ENCODE peak calls at places on chromosomes 12 and 14, in six cellular contexts. One of them, this sample, is unnamed.

GRCh38 chr12:115871714-115872113 is 405.8 kb downstream of the MED13L start:
- DNase-seq in HFFc6: peak
- DNase-seq in psoas muscle: no peak
- DNase-seq in suprapubic skin: no peak
- DNase-seq in choroid plexus epithelial cell: peak
- DNase-seq in fibroblast of mammary gland: peak
- DNase-seq in this sample: peak

GRCh38 chr12:67042697-67043131 is 226.4 kb upstream of the CAND1 start:
- DNase-seq in choroid plexus epithelial cell: peak
- DNase-seq in psoas muscle: no peak
- DNase-seq in suprapubic skin: no peak
- DNase-seq in HFFc6: no peak
- DNase-seq in fibroblast of mammary gland: peak
- DNase-seq in this sample: peak

GRCh38 chr12:81591256-81591655 is 167.9 kb downstream of the PPFIA2 start:
- DNase-seq in suprapubic skin: no peak
- DNase-seq in fibroblast of mammary gland: no peak
- DNase-seq in HFFc6: no peak
- DNase-seq in choroid plexus epithelial cell: no peak
- DNase-seq in psoas muscle: no peak
- DNase-seq in this sample: no peak

GRCh38 chr12:11824069-11824468 is 174.6 kb downstream of the ETV6 start:
- DNase-seq in suprapubic skin: no peak
- DNase-seq in choroid plexus epithelial cell: no peak
- DNase-seq in HFFc6: no peak
- DNase-seq in fibroblast of mammary gland: no peak
- DNase-seq in psoas muscle: no peak
- DNase-seq in this sample: no peak

GRCh38 chr14:73743431-73743931 is 29.3 kb upstream of the PNMA1 start:
- DNase-seq in fibroblast of mammary gland: no peak
- DNase-seq in suprapubic skin: no peak
- DNase-seq in psoas muscle: peak
- DNase-seq in HFFc6: no peak
- DNase-seq in choroid plexus epithelial cell: no peak
- DNase-seq in this sample: no peak

GRCh38 chr12:94955193-94955592 is 48.3 kb downstream of the NDUFA12 start:
- DNase-seq in fibroblast of mammary gland: no peak
- DNase-seq in suprapubic skin: no peak
- DNase-seq in HFFc6: no peak
- DNase-seq in psoas muscle: no peak
- DNase-seq in choroid plexus epithelial cell: no peak
- DNase-seq in this sample: no peak

GRCh38 chr14:93954900-93955891 is 21.2 kb downstream of the ASB2 start:
- DNase-seq in choroid plexus epithelial cell: no peak
- DNase-seq in suprapubic skin: no peak
- DNase-seq in psoas muscle: peak
- DNase-seq in HFFc6: no peak
- DNase-seq in fibroblast of mammary gland: no peak
- DNase-seq in this sample: no peak

GRCh38 chr14:105499256-105500035 is 8.4 kb downstream of the TEDC1 start:
- DNase-seq in suprapubic skin: no peak
- DNase-seq in psoas muscle: peak
- DNase-seq in HFFc6: no peak
- DNase-seq in fibroblast of mammary gland: no peak
- DNase-seq in choroid plexus epithelial cell: no peak
- DNase-seq in this sample: no peak

GRCh38 chr14:91255026-91255695 is 10.7 kb upstream of the GPR68 start:
- DNase-seq in choroid plexus epithelial cell: no peak
- DNase-seq in suprapubic skin: no peak
- DNase-seq in fibroblast of mammary gland: no peak
- DNase-seq in HFFc6: no peak
- DNase-seq in psoas muscle: no peak
- DNase-seq in this sample: no peak

GRCh38 chr14:88993946-88994345 is 169.5 kb downstream of the TTC8 start:
- DNase-seq in HFFc6: peak
- DNase-seq in choroid plexus epithelial cell: peak
- DNase-seq in psoas muscle: no peak
- DNase-seq in suprapubic skin: no peak
- DNase-seq in fibroblast of mammary gland: peak
- DNase-seq in this sample: peak

GRCh38 chr12:110436231-110436630 is 13.9 kb downstream of the ARPC3 start:
- DNase-seq in fibroblast of mammary gland: peak
- DNase-seq in psoas muscle: no peak
- DNase-seq in suprapubic skin: no peak
- DNase-seq in choroid plexus epithelial cell: peak
- DNase-seq in HFFc6: no peak
- DNase-seq in this sample: no peak

GRCh38 chr14:94575730-94576585 is 5.3 kb upstream of the SERPINA5 start:
- DNase-seq in fibroblast of mammary gland: peak
- DNase-seq in suprapubic skin: no peak
- DNase-seq in psoas muscle: no peak
- DNase-seq in choroid plexus epithelial cell: peak
- DNase-seq in HFFc6: no peak
- DNase-seq in this sample: peak

GRCh38 chr12:26188132-26188531 is 7.2 kb upstream of the SSPN start:
- DNase-seq in suprapubic skin: no peak
- DNase-seq in choroid plexus epithelial cell: peak
- DNase-seq in fibroblast of mammary gland: peak
- DNase-seq in HFFc6: peak
- DNase-seq in psoas muscle: no peak
- DNase-seq in this sample: peak

GRCh38 chr14:52286659-52287649 is 19.5 kb downstream of the PTGDR start:
- DNase-seq in choroid plexus epithelial cell: peak
- DNase-seq in suprapubic skin: no peak
- DNase-seq in psoas muscle: no peak
- DNase-seq in fibroblast of mammary gland: peak
- DNase-seq in HFFc6: no peak
- DNase-seq in this sample: no peak

GRCh38 chr14:56036353-56036752 is 81.9 kb upstream of the PELI2 start:
- DNase-seq in suprapubic skin: no peak
- DNase-seq in HFFc6: no peak
- DNase-seq in choroid plexus epithelial cell: no peak
- DNase-seq in fibroblast of mammary gland: no peak
- DNase-seq in psoas muscle: no peak
- DNase-seq in this sample: no peak

GRCh38 chr12:31369712-31370521 is 44.0 kb upstream of the SINHCAF start:
- DNase-seq in suprapubic skin: no peak
- DNase-seq in HFFc6: no peak
- DNase-seq in fibroblast of mammary gland: peak
- DNase-seq in psoas muscle: no peak
- DNase-seq in choroid plexus epithelial cell: peak
- DNase-seq in this sample: no peak

GRCh38 chr14:99871771-99872170 is 78.6 kb downstream of the EML1 start:
- DNase-seq in HFFc6: no peak
- DNase-seq in suprapubic skin: no peak
- DNase-seq in psoas muscle: no peak
- DNase-seq in fibroblast of mammary gland: no peak
- DNase-seq in choroid plexus epithelial cell: no peak
- DNase-seq in this sample: no peak

GRCh38 chr12:59194794-59195193 is 274.5 kb upstream of the LRIG3 start:
- DNase-seq in suprapubic skin: no peak
- DNase-seq in choroid plexus epithelial cell: no peak
- DNase-seq in HFFc6: no peak
- DNase-seq in psoas muscle: no peak
- DNase-seq in fibroblast of mammary gland: no peak
- DNase-seq in this sample: no peak

GRCh38 chr14:99647407-99647806 is 2.5 kb downstream of the HHIPL1 start:
- DNase-seq in HFFc6: peak
- DNase-seq in fibroblast of mammary gland: peak
- DNase-seq in choroid plexus epithelial cell: no peak
- DNase-seq in psoas muscle: no peak
- DNase-seq in suprapubic skin: no peak
- DNase-seq in this sample: no peak

GRCh38 chr14:75214558-75214957 is 38.1 kb upstream of the TMED10 start:
- DNase-seq in choroid plexus epithelial cell: no peak
- DNase-seq in suprapubic skin: no peak
- DNase-seq in psoas muscle: no peak
- DNase-seq in fibroblast of mammary gland: no peak
- DNase-seq in HFFc6: no peak
- DNase-seq in this sample: no peak

GRCh38 chr12:124318336-124319020 is 23.6 kb downstream of the RFLNA start:
- DNase-seq in HFFc6: no peak
- DNase-seq in choroid plexus epithelial cell: no peak
- DNase-seq in suprapubic skin: no peak
- DNase-seq in fibroblast of mammary gland: no peak
- DNase-seq in psoas muscle: no peak
- DNase-seq in this sample: no peak

GRCh38 chr12:64016521-64016920 is 172.0 kb downstream of the SRGAP1 start:
- DNase-seq in choroid plexus epithelial cell: no peak
- DNase-seq in fibroblast of mammary gland: no peak
- DNase-seq in HFFc6: no peak
- DNase-seq in psoas muscle: no peak
- DNase-seq in suprapubic skin: no peak
- DNase-seq in this sample: no peak

GRCh38 chr12:112087851-112088250 is 20.7 kb downstream of the NAA25 start:
- DNase-seq in suprapubic skin: no peak
- DNase-seq in fibroblast of mammary gland: no peak
- DNase-seq in HFFc6: no peak
- DNase-seq in psoas muscle: no peak
- DNase-seq in choroid plexus epithelial cell: no peak
- DNase-seq in this sample: no peak

GRCh38 chr12:123139926-123140674 is 10.8 kb downstream of the PITPNM2 start:
- DNase-seq in choroid plexus epithelial cell: no peak
- DNase-seq in suprapubic skin: peak
- DNase-seq in psoas muscle: no peak
- DNase-seq in fibroblast of mammary gland: peak
- DNase-seq in HFFc6: peak
- DNase-seq in this sample: peak

GRCh38 chr14:37417833-37418232 is 177.2 kb downstream of the FOXA1 start:
- DNase-seq in suprapubic skin: no peak
- DNase-seq in fibroblast of mammary gland: no peak
- DNase-seq in psoas muscle: no peak
- DNase-seq in choroid plexus epithelial cell: no peak
- DNase-seq in HFFc6: no peak
- DNase-seq in this sample: no peak

GRCh38 chr12:128387811-128388422 is 120.9 kb downstream of the TMEM132C start:
- DNase-seq in suprapubic skin: no peak
- DNase-seq in HFFc6: no peak
- DNase-seq in psoas muscle: peak
- DNase-seq in choroid plexus epithelial cell: no peak
- DNase-seq in fibroblast of mammary gland: peak
- DNase-seq in this sample: no peak

GRCh38 chr14:99884834-99885648 is 91.8 kb downstream of the EML1 start:
- DNase-seq in HFFc6: peak
- DNase-seq in choroid plexus epithelial cell: peak
- DNase-seq in fibroblast of mammary gland: peak
- DNase-seq in suprapubic skin: no peak
- DNase-seq in psoas muscle: no peak
- DNase-seq in this sample: peak

GRCh38 chr12:8032242-8033152 is at the start of gene FOXJ2:
- DNase-seq in choroid plexus epithelial cell: peak
- DNase-seq in HFFc6: peak
- DNase-seq in psoas muscle: peak
- DNase-seq in suprapubic skin: peak
- DNase-seq in fibroblast of mammary gland: peak
- DNase-seq in this sample: peak

GRCh38 chr14:75132374-75133086 is 5.7 kb upstream of the NEK9 start:
- DNase-seq in choroid plexus epithelial cell: peak
- DNase-seq in psoas muscle: no peak
- DNase-seq in suprapubic skin: no peak
- DNase-seq in fibroblast of mammary gland: peak
- DNase-seq in HFFc6: peak
- DNase-seq in this sample: peak

GRCh38 chr12:12927211-12928079 is 24.5 kb downstream of the GPRC5D start:
- DNase-seq in psoas muscle: peak
- DNase-seq in fibroblast of mammary gland: peak
- DNase-seq in choroid plexus epithelial cell: peak
- DNase-seq in suprapubic skin: peak
- DNase-seq in HFFc6: no peak
- DNase-seq in this sample: peak

GRCh38 chr14:59190372-59190771 is 1.9 kb downstream of the DAAM1 start:
- DNase-seq in suprapubic skin: no peak
- DNase-seq in psoas muscle: no peak
- DNase-seq in HFFc6: peak
- DNase-seq in fibroblast of mammary gland: peak
- DNase-seq in choroid plexus epithelial cell: no peak
- DNase-seq in this sample: no peak

GRCh38 chr12:11242656-11243055 is 26.9 kb downstream of the PRB3 start:
- DNase-seq in fibroblast of mammary gland: no peak
- DNase-seq in choroid plexus epithelial cell: no peak
- DNase-seq in suprapubic skin: no peak
- DNase-seq in psoas muscle: no peak
- DNase-seq in HFFc6: no peak
- DNase-seq in this sample: no peak

GRCh38 chr14:100011568-100012325 is 53.5 kb upstream of the EVL start:
- DNase-seq in psoas muscle: no peak
- DNase-seq in fibroblast of mammary gland: no peak
- DNase-seq in suprapubic skin: no peak
- DNase-seq in HFFc6: no peak
- DNase-seq in choroid plexus epithelial cell: no peak
- DNase-seq in this sample: no peak

GRCh38 chr14:43539210-43539609 is 967.9 kb downstream of the FSCB start:
- DNase-seq in fibroblast of mammary gland: peak
- DNase-seq in HFFc6: no peak
- DNase-seq in suprapubic skin: no peak
- DNase-seq in psoas muscle: no peak
- DNase-seq in choroid plexus epithelial cell: peak
- DNase-seq in this sample: peak
- TF ChIP-seq CTCF in fibroblast of mammary gland: peak
- TF ChIP-seq CTCF in HFFc6: peak
- TF ChIP-seq CTCF in suprapubic skin: no peak
- TF ChIP-seq CTCF in psoas muscle: peak
- TF ChIP-seq CTCF in choroid plexus epithelial cell: peak
- TF ChIP-seq CTCF in this sample: peak

GRCh38 chr14:64971452-64971889 is 665 bp downstream of the RAB15 start:
- DNase-seq in HFFc6: no peak
- DNase-seq in suprapubic skin: no peak
- DNase-seq in psoas muscle: no peak
- DNase-seq in fibroblast of mammary gland: no peak
- DNase-seq in choroid plexus epithelial cell: no peak
- DNase-seq in this sample: no peak
- TF ChIP-seq CTCF in HFFc6: no peak
- TF ChIP-seq CTCF in suprapubic skin: no peak
- TF ChIP-seq CTCF in psoas muscle: no peak
- TF ChIP-seq CTCF in fibroblast of mammary gland: no peak
- TF ChIP-seq CTCF in choroid plexus epithelial cell: no peak
- TF ChIP-seq CTCF in this sample: no peak

GRCh38 chr12:17301544-17301943 is 695.6 kb upstream of the LMO3 start:
- DNase-seq in psoas muscle: no peak
- DNase-seq in fibroblast of mammary gland: no peak
- DNase-seq in HFFc6: no peak
- DNase-seq in suprapubic skin: no peak
- DNase-seq in choroid plexus epithelial cell: no peak
- DNase-seq in this sample: no peak
- TF ChIP-seq CTCF in psoas muscle: no peak
- TF ChIP-seq CTCF in fibroblast of mammary gland: no peak
- TF ChIP-seq CTCF in HFFc6: no peak
- TF ChIP-seq CTCF in suprapubic skin: no peak
- TF ChIP-seq CTCF in choroid plexus epithelial cell: no peak
- TF ChIP-seq CTCF in this sample: no peak

DNA sequence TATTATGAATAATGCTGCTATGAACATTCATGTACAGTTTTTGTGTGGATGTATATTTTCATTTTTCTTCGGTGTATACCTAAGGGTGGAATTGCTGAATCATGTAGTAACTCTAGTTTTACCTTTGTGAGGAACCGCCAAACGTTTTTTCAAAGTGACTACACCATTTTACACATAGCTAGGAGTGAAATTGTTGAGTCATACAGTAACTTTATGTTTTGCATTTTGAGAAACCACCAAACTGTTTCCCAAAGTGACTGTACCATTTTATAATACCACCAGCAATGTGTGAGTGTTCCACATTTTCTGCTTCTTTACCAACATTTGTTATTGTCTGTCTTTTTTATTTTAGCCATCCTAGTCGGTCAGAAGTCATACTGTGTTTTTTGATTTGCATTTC is 3.1 kb upstream of the TPH2 start:
- DNase-seq in psoas muscle: no peak
- DNase-seq in fibroblast of mammary gland: no peak
- DNase-seq in choroid plexus epithelial cell: no peak
- DNase-seq in suprapubic skin: no peak
- DNase-seq in HFFc6: no peak
- DNase-seq in this sample: peak
- TF ChIP-seq CTCF in psoas muscle: no peak
- TF ChIP-seq CTCF in fibroblast of mammary gland: no peak
- TF ChIP-seq CTCF in choroid plexus epithelial cell: no peak
- TF ChIP-seq CTCF in suprapubic skin: no peak
- TF ChIP-seq CTCF in HFFc6: no peak
- TF ChIP-seq CTCF in this sample: no peak

This sample was measured in MCF 10A.